ENCODE peak calls at places on chromosomes 6 and 20, in ten cellular contexts. E, A, N, B, S, H, I, Q, V and W are unnamed samples.

GRCh38 chr6:6875818-6876470 is 231.8 kb upstream of the RREB1 start:
- DNase-seq in E (no peak), A (peak), N (no peak), B (no peak), S (peak), H (no peak), I (no peak), Q (no peak), V (peak), W (peak)

GRCh38 chr20:44198872-44199271 is 11.7 kb downstream of the OSER1 start:
- DNase-seq in E (no peak), A (no peak), N (no peak), B (no peak), S (no peak), H (no peak), I (no peak), Q (peak), V (no peak), W (no peak)

GRCh38 chr20:8155848-8156602 is 24.0 kb downstream of the PLCB1 start:
- DNase-seq in E (no peak), A (no peak), N (no peak), B (no peak), S (no peak), H (no peak), I (no peak), Q (no peak), V (no peak), W (no peak)

GRCh38 chr20:60271597-60271996 is 313.4 kb downstream of the CDH26 start:
- DNase-seq in E (no peak), A (peak), N (no peak), B (no peak), S (no peak), H (no peak), I (peak), Q (no peak), V (no peak), W (no peak)

GRCh38 chr20:634526-634925 is 18.5 kb downstream of the SRXN1 start:
- DNase-seq in E (no peak), A (no peak), N (no peak), B (no peak), S (no peak), H (no peak), I (no peak), Q (no peak), V (no peak), W (no peak)

GRCh38 chr20:4470375-4470774 is 251.3 kb upstream of the PRND start:
- DNase-seq in E (no peak), A (no peak), N (no peak), B (no peak), S (peak), H (no peak), I (no peak), Q (no peak), V (no peak), W (no peak)

GRCh38 chr6:34586327-34587040 is 30.4 kb upstream of the SPDEF start:
- DNase-seq in E (no peak), A (no peak), N (no peak), B (no peak), S (no peak), H (no peak), I (no peak), Q (no peak), V (no peak), W (no peak)

GRCh38 chr6:106546322-106547052 is 82.8 kb downstream of the RTN4IP1 start:
- DNase-seq in E (no peak), A (peak), N (no peak), B (no peak), S (peak), H (no peak), I (no peak), Q (no peak), V (peak), W (no peak)

GRCh38 chr6:84243240-84243639 is 15.8 kb upstream of the CEP162 start:
- DNase-seq in E (no peak), A (no peak), N (no peak), B (no peak), S (no peak), H (no peak), I (no peak), Q (no peak), V (no peak), W (no peak)

GRCh38 chr20:51583499-51583898 is 41.0 kb upstream of the NFATC2 start:
- DNase-seq in E (no peak), A (no peak), N (no peak), B (no peak), S (no peak), H (no peak), I (no peak), Q (no peak), V (no peak), W (no peak)